ENCODE peak calls at places on chromosomes 1 and 21, in eight cellular contexts. One of them, this sample, is unnamed.
A peak's percentile ranks its signal among the peaks of the same experiment; 100 is the strongest.

GRCh38 chr1:100628631-100629081 is 90.7 kb downstream of the GPR88 start:
- DNase-seq in breast epithelium: no peak
- DNase-seq in RWPE2: no peak
- DNase-seq in stomach: no peak
- DNase-seq in K562: no peak
- DNase-seq in AG09309: no peak
- DNase-seq in neural crest cell: no peak
- DNase-seq in BE2C: no peak
- DNase-seq in this sample: no peak

GRCh38 chr1:20165522-20165951 is 20.4 kb upstream of the UBXN10 start:
- DNase-seq in BE2C: no peak
- DNase-seq in stomach: no peak
- DNase-seq in K562: peak; percentile 64
- DNase-seq in breast epithelium: no peak
- DNase-seq in RWPE2: no peak
- DNase-seq in AG09309: no peak
- DNase-seq in neural crest cell: no peak
- DNase-seq in this sample: no peak

GRCh38 chr1:33826311-33826710 is 37.6 kb upstream of the HMGB4 start:
- DNase-seq in BE2C: no peak
- DNase-seq in K562: no peak
- DNase-seq in breast epithelium: no peak
- DNase-seq in AG09309: no peak
- DNase-seq in stomach: no peak
- DNase-seq in neural crest cell: no peak
- DNase-seq in RWPE2: no peak
- DNase-seq in this sample: no peak

GRCh38 chr1:169604781-169605560 is 18.7 kb upstream of the F5 start:
- DNase-seq in BE2C: no peak
- DNase-seq in K562: no peak
- DNase-seq in AG09309: no peak
- DNase-seq in breast epithelium: no peak
- DNase-seq in RWPE2: no peak
- DNase-seq in stomach: no peak
- DNase-seq in neural crest cell: no peak
- DNase-seq in this sample: no peak

GRCh38 chr1:2232916-2233438 is 4.9 kb downstream of the SKI start:
- DNase-seq in RWPE2: no peak
- DNase-seq in BE2C: no peak
- DNase-seq in AG09309: no peak
- DNase-seq in neural crest cell: no peak
- DNase-seq in breast epithelium: no peak
- DNase-seq in K562: peak; percentile 75
- DNase-seq in stomach: no peak
- DNase-seq in this sample: no peak

GRCh38 chr1:99808391-99809115 is 41.6 kb upstream of the AGL start:
- DNase-seq in RWPE2: no peak
- DNase-seq in breast epithelium: no peak
- DNase-seq in stomach: no peak
- DNase-seq in neural crest cell: peak; percentile 19
- DNase-seq in K562: peak; percentile 93
- DNase-seq in BE2C: peak; percentile 67
- DNase-seq in AG09309: peak; percentile 94
- DNase-seq in this sample: no peak

GRCh38 chr1:177278626-177279390 is 108.0 kb downstream of the BRINP2 start:
- DNase-seq in neural crest cell: no peak
- DNase-seq in breast epithelium: no peak
- DNase-seq in stomach: no peak
- DNase-seq in AG09309: no peak
- DNase-seq in BE2C: no peak
- DNase-seq in RWPE2: no peak
- DNase-seq in K562: peak; percentile 14
- DNase-seq in this sample: no peak

GRCh38 chr21:45040114-45040715 is 34.2 kb upstream of the ADARB1 start:
- DNase-seq in AG09309: no peak
- DNase-seq in RWPE2: no peak
- DNase-seq in BE2C: no peak
- DNase-seq in breast epithelium: no peak
- DNase-seq in K562: no peak
- DNase-seq in neural crest cell: no peak
- DNase-seq in stomach: no peak
- DNase-seq in this sample: no peak

GRCh38 chr1:108892356-108893140 is 15.8 kb downstream of the GPSM2 start:
- DNase-seq in BE2C: no peak
- DNase-seq in breast epithelium: no peak
- DNase-seq in neural crest cell: no peak
- DNase-seq in RWPE2: no peak
- DNase-seq in K562: no peak
- DNase-seq in AG09309: no peak
- DNase-seq in stomach: no peak
- DNase-seq in this sample: no peak

GRCh38 chr21:20617130-20617529 is 381.1 kb upstream of the NCAM2 start:
- DNase-seq in neural crest cell: no peak
- DNase-seq in RWPE2: no peak
- DNase-seq in breast epithelium: no peak
- DNase-seq in AG09309: no peak
- DNase-seq in K562: no peak
- DNase-seq in BE2C: no peak
- DNase-seq in stomach: peak; percentile 27
- DNase-seq in this sample: no peak

GRCh38 chr21:42601656-42602055 is 51.8 kb upstream of the PDE9A start:
- DNase-seq in breast epithelium: no peak
- DNase-seq in AG09309: no peak
- DNase-seq in K562: no peak
- DNase-seq in neural crest cell: no peak
- DNase-seq in BE2C: no peak
- DNase-seq in RWPE2: peak; percentile 15
- DNase-seq in stomach: no peak
- DNase-seq in this sample: no peak

GRCh38 chr21:34892196-34892595 is 156.9 kb downstream of the RUNX1 start:
- DNase-seq in BE2C: no peak
- DNase-seq in neural crest cell: no peak
- DNase-seq in breast epithelium: no peak
- DNase-seq in RWPE2: no peak
- DNase-seq in AG09309: no peak
- DNase-seq in stomach: no peak
- DNase-seq in K562: no peak
- DNase-seq in this sample: no peak

GRCh38 chr1:193358419-193358818 is 172.0 kb upstream of the B3GALT2 start:
- DNase-seq in RWPE2: no peak
- DNase-seq in stomach: no peak
- DNase-seq in breast epithelium: no peak
- DNase-seq in AG09309: no peak
- DNase-seq in BE2C: no peak
- DNase-seq in neural crest cell: no peak
- DNase-seq in K562: no peak
- DNase-seq in this sample: no peak

GRCh38 chr1:150234309-150234646 is 1.6 kb downstream of the ANP32E start:
- DNase-seq in RWPE2: no peak
- DNase-seq in breast epithelium: no peak
- DNase-seq in stomach: no peak
- DNase-seq in AG09309: no peak
- DNase-seq in BE2C: no peak
- DNase-seq in neural crest cell: no peak
- DNase-seq in K562: no peak
- DNase-seq in this sample: no peak

GRCh38 chr1:93705897-93706500 is 24.4 kb upstream of the BCAR3 start:
- DNase-seq in neural crest cell: no peak
- DNase-seq in BE2C: no peak
- DNase-seq in RWPE2: no peak
- DNase-seq in breast epithelium: no peak
- DNase-seq in AG09309: no peak
- DNase-seq in K562: no peak
- DNase-seq in stomach: no peak
- DNase-seq in this sample: no peak

GRCh38 chr1:96259399-96259798 is 462.2 kb upstream of the PTBP2 start:
- DNase-seq in AG09309: no peak
- DNase-seq in RWPE2: no peak
- DNase-seq in BE2C: peak; percentile 32
- DNase-seq in neural crest cell: no peak
- DNase-seq in breast epithelium: no peak
- DNase-seq in K562: no peak
- DNase-seq in stomach: no peak
- DNase-seq in this sample: peak; percentile 22

GRCh38 chr1:185297986-185298385 is 19.1 kb downstream of the IVNS1ABP start:
- DNase-seq in stomach: no peak
- DNase-seq in AG09309: no peak
- DNase-seq in breast epithelium: no peak
- DNase-seq in RWPE2: no peak
- DNase-seq in BE2C: no peak
- DNase-seq in K562: no peak
- DNase-seq in neural crest cell: no peak
- DNase-seq in this sample: no peak

GRCh38 chr1:240254778-240255291 is 163.2 kb downstream of the FMN2 start:
- DNase-seq in neural crest cell: no peak
- DNase-seq in K562: no peak
- DNase-seq in AG09309: no peak
- DNase-seq in BE2C: no peak
- DNase-seq in stomach: no peak
- DNase-seq in breast epithelium: no peak
- DNase-seq in RWPE2: no peak
- DNase-seq in this sample: no peak
- TF ChIP-seq CTCF in neural crest cell: no peak
- TF ChIP-seq CTCF in K562: no peak
- TF ChIP-seq CTCF in AG09309: no peak
- TF ChIP-seq CTCF in BE2C: no peak
- TF ChIP-seq CTCF in stomach: no peak
- TF ChIP-seq CTCF in breast epithelium: no peak
- TF ChIP-seq CTCF in RWPE2: no peak
- TF ChIP-seq CTCF in this sample: no peak

DNA sequence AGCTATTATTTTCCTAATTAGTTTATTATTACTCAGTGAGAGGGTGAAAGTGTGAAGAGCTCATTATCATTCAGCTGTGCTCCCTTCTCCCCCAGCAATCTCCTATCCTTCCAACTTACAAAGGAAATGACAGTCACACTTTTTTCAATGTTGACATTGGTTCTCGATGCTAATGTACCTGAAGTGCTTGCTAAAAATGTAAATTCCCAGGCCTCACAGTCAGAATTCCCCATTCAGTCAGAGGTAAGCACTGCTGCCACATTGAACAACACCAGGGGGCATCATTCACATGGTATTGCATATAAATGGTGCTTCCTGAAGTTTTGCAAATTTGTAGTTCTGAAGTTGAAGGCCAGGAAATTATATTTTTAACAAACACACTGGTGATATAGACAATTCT is 132.7 kb upstream of the FOXD3 start:
- DNase-seq in stomach: no peak
- DNase-seq in K562: no peak
- DNase-seq in BE2C: peak; percentile 8
- DNase-seq in breast epithelium: no peak
- DNase-seq in AG09309: no peak
- DNase-seq in RWPE2: no peak
- DNase-seq in neural crest cell: no peak
- DNase-seq in this sample: no peak
- TF ChIP-seq CTCF in stomach: no peak
- TF ChIP-seq CTCF in K562: peak; percentile 24
- TF ChIP-seq CTCF in BE2C: peak; percentile 35
- TF ChIP-seq CTCF in breast epithelium: no peak
- TF ChIP-seq CTCF in AG09309: no peak
- TF ChIP-seq CTCF in RWPE2: no peak
- TF ChIP-seq CTCF in neural crest cell: peak; percentile 48
- TF ChIP-seq CTCF in this sample: peak; percentile 28

DNA sequence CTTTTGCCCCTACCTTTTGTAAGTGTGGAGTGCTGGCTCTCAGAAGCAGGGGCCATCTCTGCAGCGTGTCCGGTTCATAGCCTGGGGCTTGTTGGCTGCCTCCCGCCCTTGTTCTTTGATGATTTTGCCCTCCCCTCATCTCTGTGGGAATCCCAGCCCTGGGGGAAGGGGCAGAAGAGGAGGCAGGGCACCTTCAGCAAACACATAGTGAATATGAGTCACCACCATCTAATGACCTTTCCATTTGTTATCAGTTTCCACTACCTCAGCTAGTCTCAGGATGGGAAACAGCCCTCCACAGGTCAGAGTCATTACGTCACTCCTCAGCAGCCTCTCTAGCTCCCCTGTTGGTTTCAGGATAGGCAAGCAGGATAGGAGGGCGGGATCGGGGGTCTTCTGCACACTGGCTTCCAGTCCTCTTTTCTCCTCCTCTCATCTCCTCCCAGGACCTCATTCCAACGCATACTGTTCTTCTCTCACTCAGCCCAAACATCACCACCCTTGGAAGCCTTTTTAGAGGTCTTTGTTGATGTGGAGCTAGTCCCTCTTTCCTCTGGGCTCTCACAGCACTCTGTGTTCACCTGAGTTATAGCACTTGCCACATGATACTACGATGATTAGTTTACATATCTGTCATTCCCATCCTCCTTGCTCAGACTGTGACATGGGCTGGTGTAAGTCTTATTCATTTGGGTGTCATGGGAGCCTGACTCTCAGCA is 15.8 kb downstream of the GADD45A start:
- DNase-seq in stomach: no peak
- DNase-seq in neural crest cell: peak; percentile 8
- DNase-seq in RWPE2: no peak
- DNase-seq in BE2C: peak; percentile 63
- DNase-seq in K562: peak; percentile 93
- DNase-seq in breast epithelium: no peak
- DNase-seq in AG09309: no peak
- DNase-seq in this sample: no peak
- TF ChIP-seq CTCF in stomach: no peak
- TF ChIP-seq CTCF in neural crest cell: peak; percentile 53
- TF ChIP-seq CTCF in RWPE2: no peak
- TF ChIP-seq CTCF in BE2C: peak; percentile 58
- TF ChIP-seq CTCF in K562: peak; percentile 69
- TF ChIP-seq CTCF in breast epithelium: no peak
- TF ChIP-seq CTCF in AG09309: peak; percentile 8
- TF ChIP-seq CTCF in this sample: no peak

DNA sequence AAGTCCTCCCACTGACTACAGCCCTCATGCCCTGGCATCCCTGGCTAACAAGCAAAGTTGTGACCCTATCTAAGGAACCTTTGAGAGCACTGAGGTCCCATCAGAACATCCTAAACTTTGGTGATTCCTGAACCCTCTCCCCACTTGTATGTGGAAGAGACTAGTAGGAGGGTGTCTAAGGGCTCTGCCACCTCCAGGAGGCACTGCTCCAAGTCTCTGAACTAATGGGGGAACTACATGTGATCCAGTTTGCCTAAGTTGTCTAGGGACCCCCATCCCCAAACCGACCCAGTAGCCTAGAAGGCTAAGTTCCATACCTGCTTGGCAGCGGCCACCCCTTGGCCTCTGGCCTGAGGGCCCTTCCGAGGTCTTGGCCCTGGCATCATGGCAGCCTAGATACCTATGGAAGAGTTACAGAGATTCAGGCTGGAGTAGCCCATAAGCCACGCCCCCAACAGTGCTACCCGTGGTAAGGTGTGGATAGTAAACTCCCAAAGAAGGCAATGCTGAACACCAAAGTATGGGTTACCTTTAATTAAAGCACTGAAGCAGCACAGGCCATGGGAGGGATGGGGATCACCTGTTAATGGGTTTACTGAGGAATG is 1.7 kb downstream of the CC2D1B start:
- DNase-seq in K562: peak; percentile 33
- DNase-seq in AG09309: no peak
- DNase-seq in neural crest cell: no peak
- DNase-seq in stomach: no peak
- DNase-seq in breast epithelium: no peak
- DNase-seq in RWPE2: no peak
- DNase-seq in BE2C: no peak
- DNase-seq in this sample: no peak
- TF ChIP-seq CTCF in K562: peak; percentile 53
- TF ChIP-seq CTCF in AG09309: no peak
- TF ChIP-seq CTCF in neural crest cell: no peak
- TF ChIP-seq CTCF in stomach: no peak
- TF ChIP-seq CTCF in breast epithelium: no peak
- TF ChIP-seq CTCF in RWPE2: no peak
- TF ChIP-seq CTCF in BE2C: no peak
- TF ChIP-seq CTCF in this sample: no peak